ENCODE peak calls at places on chromosome 2, in ten cellular contexts. R, I, C, Y, D, J, F, P, S and Z are unnamed samples.

GRCh38 chr2:189302274-189302948 is 122.8 kb upstream of the COL5A2 start:
- DNase-seq in S (no peak), J (no peak), F (no peak), R (no peak), Y (peak; percentile 23), I (no peak), D (no peak), P (no peak), C (peak; percentile 67), Z (no peak)

GRCh38 chr2:199684832-199685231 is 166.2 kb downstream of the FTCDNL1 start:
- DNase-seq in F (no peak), I (no peak), R (no peak), P (no peak), D (no peak), J (no peak), S (no peak), Y (no peak), C (no peak), Z (no peak)

GRCh38 chr2:196949116-196949515 is 22.6 kb upstream of the PGAP1 start:
- DNase-seq in D (no peak), C (no peak), S (no peak), P (no peak), J (no peak), Y (no peak), R (no peak), I (no peak), F (no peak), Z (no peak)

GRCh38 chr2:48482313-48482712 is 47.6 kb upstream of the STON1 start:
- DNase-seq in C (no peak), D (no peak), S (no peak), F (no peak), Y (peak; percentile 88), I (no peak), P (no peak), J (no peak), R (no peak), Z (no peak)

GRCh38 chr2:56313541-56313940 is 129.8 kb downstream of the CCDC85A start:
- DNase-seq in Y (no peak), D (no peak), F (no peak), J (no peak), P (no peak), S (no peak), C (peak; percentile 25), R (no peak), I (no peak), Z (no peak)

GRCh38 chr2:230161180-230161579 is 58.6 kb downstream of the SP110 start:
- DNase-seq in Y (peak; percentile 48), R (no peak), D (no peak), F (no peak), P (no peak), J (no peak), S (no peak), C (no peak), I (no peak), Z (no peak)

GRCh38 chr2:164061129-164061746 is 325.4 kb upstream of the FIGN start:
- DNase-seq in C (peak; percentile 71), J (peak; percentile 47), S (peak; percentile 31), Y (peak; percentile 21), R (no peak), F (no peak), I (peak; percentile 76), P (peak; percentile 28), D (peak; percentile 40), Z (peak; percentile 20)

GRCh38 chr2:3481736-3482362 is 37.5 kb downstream of the ADI1 start:
- DNase-seq in D (no peak), P (no peak), F (no peak), S (no peak), R (no peak), C (no peak), J (no peak), Y (no peak), I (no peak), Z (no peak)

DNA sequence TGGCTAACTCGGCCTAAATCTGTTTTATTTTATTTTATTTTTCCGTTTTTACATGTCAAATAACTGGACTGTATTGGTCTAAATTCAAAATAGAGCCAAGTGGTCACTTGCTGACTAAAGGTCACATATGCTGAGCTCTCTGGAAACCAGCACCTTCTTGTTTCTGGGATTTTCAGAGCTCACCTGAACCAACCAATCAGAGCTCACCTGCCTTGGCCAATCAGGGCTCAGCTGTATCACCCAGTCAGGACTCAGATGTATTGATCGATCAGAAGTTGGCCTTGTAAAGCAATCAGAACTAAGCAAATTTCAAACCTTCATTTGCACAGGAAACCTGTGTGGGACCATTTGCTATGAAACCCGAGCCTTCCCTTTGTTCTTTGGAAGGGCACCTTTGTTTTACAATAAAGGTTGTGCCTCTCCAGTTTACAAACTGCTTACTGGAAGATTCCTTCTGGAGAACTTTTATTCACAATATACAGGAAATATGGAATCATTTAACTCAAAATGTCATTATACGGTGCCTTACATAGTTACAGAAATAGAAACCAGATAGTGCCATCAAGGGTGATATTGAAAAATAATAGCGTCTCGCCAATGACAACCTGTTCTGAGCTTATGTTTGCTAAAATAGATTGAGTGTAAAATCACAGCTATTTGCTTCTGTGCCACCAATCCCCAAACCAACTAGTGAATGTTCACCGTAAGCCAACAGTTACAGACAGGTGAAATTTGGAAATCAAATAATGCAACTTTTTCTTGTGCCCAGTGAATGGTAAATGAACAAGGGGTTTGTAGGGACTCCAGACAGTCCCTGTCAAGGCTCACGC is 17.3 kb upstream of the PSD4 start:
- DNase-seq in J (no peak), R (no peak), P (no peak), F (no peak), D (no peak), S (peak; percentile 28), I (no peak), C (peak; percentile 63), Y (no peak), Z (peak; percentile 69)
- H3K4me3 ChIP-seq in J (no peak overlapping the region), R (peak overlapping the region; percentile 65), P (peak overlapping the region; percentile 64), F (peak overlapping the region; percentile 67), D (peak overlapping the region; percentile 36), S (no peak overlapping the region), I (peak overlapping the region; percentile 59), C (no peak overlapping the region), Y (no peak overlapping the region), Z (peak overlapping the region; percentile 37)

GRCh38 chr2:222298000-222298310 is 843 bp downstream of the PAX3 start:
- DNase-seq in D (no peak), S (no peak), R (no peak), F (no peak), I (no peak), P (no peak), J (no peak), C (no peak), Y (no peak), Z (no peak)

GRCh38 chr2:222296911-222297599 is 1.7 kb downstream of the PAX3 start:
- DNase-seq in S (no peak), F (no peak), I (peak; percentile 52), C (no peak), Y (no peak), P (no peak), J (no peak), D (no peak), R (no peak), Z (peak; percentile 51)

GRCh38 chr2:222299926-222300724 is 1.3 kb upstream of the PAX3 start:
- DNase-seq in R (no peak), C (no peak), P (no peak), Y (no peak), D (no peak), F (no peak), J (no peak), S (no peak), I (peak; percentile 75), Z (peak; percentile 39)

GRCh38 chr2:222297600-222297935 is 1.2 kb downstream of the PAX3 start:
- DNase-seq in D (no peak), F (no peak), I (peak; percentile 49), Y (no peak), S (no peak), P (no peak), R (no peak), J (no peak), C (no peak), Z (peak; percentile 56)

DNA sequence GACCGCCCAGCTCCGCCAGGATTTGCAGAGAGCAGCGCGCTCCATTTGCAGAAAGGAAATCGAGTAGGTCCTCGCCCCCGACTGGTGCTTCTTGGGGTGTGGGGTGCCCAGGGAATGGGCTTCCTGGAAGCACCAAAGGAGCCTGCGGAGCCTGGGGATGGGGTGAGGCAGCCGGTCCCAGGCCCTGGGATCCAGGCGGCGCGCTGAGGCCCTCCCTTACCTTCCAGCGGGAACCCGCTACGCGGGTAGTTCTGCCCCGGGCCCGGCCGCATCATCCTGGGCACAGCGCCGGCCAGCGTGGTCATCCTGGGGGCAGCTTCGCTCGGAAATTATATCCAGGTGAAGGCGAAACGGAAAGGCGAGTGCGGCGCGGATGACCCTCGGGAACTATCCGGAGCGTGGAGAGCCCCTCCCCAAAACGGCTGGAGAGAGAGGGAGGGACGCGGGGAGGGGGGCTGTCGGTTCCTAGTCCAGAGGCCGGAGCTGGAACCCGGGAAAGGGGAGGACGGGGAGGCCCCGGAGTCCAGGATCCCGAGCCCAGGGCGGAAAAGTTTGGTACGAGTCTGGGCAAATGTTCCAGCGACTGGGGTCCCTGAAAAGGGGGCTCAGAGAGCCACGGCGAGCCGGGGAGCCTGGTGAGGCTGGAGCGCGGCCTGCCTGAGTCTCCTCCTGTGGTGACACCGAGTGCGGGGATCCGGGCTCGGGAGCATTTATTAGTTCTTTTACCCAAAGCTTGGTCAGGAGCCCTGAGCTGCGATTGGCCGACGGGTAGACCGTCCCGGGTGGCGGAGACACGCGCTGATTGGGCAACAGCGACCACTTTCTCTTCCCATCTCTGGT is at the start of gene PAX3:
- DNase-seq in R (no peak), C (no peak), Y (no peak), S (no peak), P (no peak), I (peak; percentile 74), D (no peak), F (no peak), J (no peak), Z (peak; percentile 84)
- H3K27me3 ChIP-seq in R (peaks cover 100% of the 10 kb centered on the region), C (peaks cover 92% of the 10 kb centered on the region), Y (peaks cover 98% of the 10 kb centered on the region), S (peaks cover 26% of the 10 kb centered on the region), P (peaks cover 100% of the 10 kb centered on the region), I (peaks cover 100% of the 10 kb centered on the region), D (peaks cover 74% of the 10 kb centered on the region), F (peaks cover 83% of the 10 kb centered on the region), J (peaks cover 95% of the 10 kb centered on the region), Z (peaks cover 100% of the 10 kb centered on the region)

DNA sequence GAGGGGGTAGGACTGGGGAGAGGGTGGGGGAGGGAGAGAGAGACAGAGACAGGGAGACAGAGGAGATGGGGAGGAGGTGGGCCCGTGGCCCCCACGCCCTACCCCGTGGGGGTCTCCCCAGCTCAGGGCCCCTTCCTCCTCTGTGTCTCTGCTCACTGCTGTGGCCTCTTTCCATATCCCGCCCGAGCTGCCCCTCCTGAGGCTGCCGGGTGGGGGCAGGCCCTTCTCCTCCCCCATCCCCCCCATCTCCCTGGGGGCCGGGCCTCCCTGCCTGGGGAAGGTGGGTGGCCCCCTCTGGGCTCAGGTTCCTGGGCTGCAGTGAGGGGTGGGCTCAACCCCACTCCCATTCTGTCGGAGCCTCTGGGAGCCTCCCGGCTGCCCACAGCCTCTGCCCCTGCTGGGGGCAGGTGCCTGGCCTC is 332 bp upstream of the PDCD1 start:
- DNase-seq in C (no peak), J (no peak), S (no peak), R (no peak), D (no peak), P (no peak), I (no peak), Y (no peak), F (no peak), Z (peak; percentile 83)
- H3K4me3 ChIP-seq in C (no peak overlapping the region), J (no peak overlapping the region), S (no peak overlapping the region), R (peak overlapping the region; percentile 39), D (no peak overlapping the region), P (peak overlapping the region; percentile 27), I (no peak overlapping the region), Y (no peak overlapping the region), F (peak overlapping the region; percentile 60), Z (no peak overlapping the region)

GRCh38 chr2:96316999-96317398 is 8.1 kb upstream of the ITPRIPL1 start:
- DNase-seq in R (no peak), D (no peak), Y (no peak), J (no peak), I (no peak), S (no peak), P (no peak), F (no peak), C (no peak), Z (no peak)

GRCh38 chr2:96317584-96317997 is 7.5 kb upstream of the ITPRIPL1 start:
- DNase-seq in S (no peak), F (no peak), Y (no peak), P (no peak), I (no peak), R (no peak), C (no peak), J (no peak), D (no peak), Z (no peak)

GRCh38 chr2:96319396-96319795 is 5.7 kb upstream of the ITPRIPL1 start:
- DNase-seq in Y (no peak), C (no peak), R (no peak), D (no peak), J (no peak), I (no peak), F (no peak), S (no peak), P (no peak), Z (no peak)

GRCh38 chr2:96320326-96321229 is 4.5 kb upstream of the ITPRIPL1 start:
- DNase-seq in D (no peak), F (no peak), C (no peak), P (no peak), I (no peak), J (no peak), Y (no peak), R (no peak), S (no peak), Z (peak; percentile 41)

DNA sequence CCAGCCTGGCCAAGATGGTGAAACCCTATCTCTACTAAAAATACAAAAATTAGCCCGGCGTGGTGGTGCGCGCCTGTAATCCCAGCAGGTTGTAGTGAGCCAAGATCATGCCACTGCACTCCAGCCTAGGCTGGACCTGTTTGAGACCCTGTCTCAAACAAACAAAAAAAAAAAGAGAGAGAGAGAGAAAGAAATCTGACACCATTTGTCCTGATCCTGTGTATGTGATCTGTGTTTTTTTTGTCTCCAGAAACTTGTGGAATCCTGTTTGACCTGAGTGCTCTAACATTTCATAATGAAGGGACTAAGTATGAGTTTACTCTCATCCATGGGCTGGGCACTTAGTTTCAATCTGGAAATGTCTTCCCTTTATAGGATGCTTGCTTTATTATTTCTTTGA is 6.4 kb upstream of the ITPRIPL1 start:
- DNase-seq in D (no peak), P (no peak), S (no peak), C (no peak), Y (no peak), I (no peak), J (no peak), F (no peak), R (no peak), Z (no peak)
- H3K27me3 ChIP-seq in D (no peaks in the 10 kb centered on the region), P (peaks cover 24% of the 10 kb centered on the region), S (no peaks in the 10 kb centered on the region), C (peaks cover 18% of the 10 kb centered on the region), Y (peaks cover 3% of the 10 kb centered on the region), I (peaks cover 54% of the 10 kb centered on the region), J (peaks cover 26% of the 10 kb centered on the region), F (no peaks in the 10 kb centered on the region), R (peaks cover 31% of the 10 kb centered on the region), Z (peaks cover 43% of the 10 kb centered on the region)